ENCODE peak calls at places on chromosomes 16 and 17, in eight cellular contexts. One of them, this sample, is unnamed.

GRCh38 chr17:72766761-72767356 is 325.6 kb downstream of the SLC39A11 start:
- DNase-seq in H54: no peak
- DNase-seq in EL: peak
- DNase-seq in B cell: no peak
- DNase-seq in thoracic aorta: no peak
- DNase-seq in hepatocyte: no peak
- DNase-seq in CD8-positive, alpha-beta memory T cell: no peak
- DNase-seq in NCI-H1105: no peak
- DNase-seq in this sample: no peak

GRCh38 chr16:8920676-8921625 is 38.8 kb downstream of the LITAFD start:
- DNase-seq in EL: no peak
- DNase-seq in B cell: no peak
- DNase-seq in hepatocyte: no peak
- DNase-seq in H54: no peak
- DNase-seq in CD8-positive, alpha-beta memory T cell: no peak
- DNase-seq in NCI-H1105: no peak
- DNase-seq in thoracic aorta: no peak
- DNase-seq in this sample: no peak

GRCh38 chr16:85451646-85452363 is 161.3 kb upstream of the GSE1 start:
- DNase-seq in CD8-positive, alpha-beta memory T cell: no peak
- DNase-seq in EL: no peak
- DNase-seq in B cell: no peak
- DNase-seq in NCI-H1105: peak
- DNase-seq in thoracic aorta: no peak
- DNase-seq in hepatocyte: no peak
- DNase-seq in H54: no peak
- DNase-seq in this sample: no peak

GRCh38 chr16:66471696-66472393 is 44.8 kb downstream of the BEAN1 start:
- DNase-seq in thoracic aorta: no peak
- DNase-seq in NCI-H1105: no peak
- DNase-seq in CD8-positive, alpha-beta memory T cell: no peak
- DNase-seq in H54: no peak
- DNase-seq in hepatocyte: no peak
- DNase-seq in EL: no peak
- DNase-seq in B cell: no peak
- DNase-seq in this sample: no peak

GRCh38 chr17:78374631-78375274 is 3.7 kb upstream of the PGS1 start:
- DNase-seq in thoracic aorta: no peak
- DNase-seq in EL: peak
- DNase-seq in B cell: no peak
- DNase-seq in NCI-H1105: no peak
- DNase-seq in H54: no peak
- DNase-seq in CD8-positive, alpha-beta memory T cell: no peak
- DNase-seq in hepatocyte: no peak
- DNase-seq in this sample: no peak

GRCh38 chr17:70208825-70209555 is 39.7 kb downstream of the KCNJ2 start:
- DNase-seq in B cell: no peak
- DNase-seq in hepatocyte: peak
- DNase-seq in NCI-H1105: no peak
- DNase-seq in CD8-positive, alpha-beta memory T cell: no peak
- DNase-seq in EL: no peak
- DNase-seq in thoracic aorta: no peak
- DNase-seq in H54: no peak
- DNase-seq in this sample: no peak

GRCh38 chr17:30997842-30998241 is 27.0 kb downstream of the RNF135 start:
- DNase-seq in H54: no peak
- DNase-seq in NCI-H1105: no peak
- DNase-seq in B cell: no peak
- DNase-seq in CD8-positive, alpha-beta memory T cell: no peak
- DNase-seq in thoracic aorta: no peak
- DNase-seq in EL: no peak
- DNase-seq in hepatocyte: no peak
- DNase-seq in this sample: no peak

GRCh38 chr17:60134396-60135159 is 15.2 kb upstream of the CA4 start:
- DNase-seq in H54: no peak
- DNase-seq in CD8-positive, alpha-beta memory T cell: peak
- DNase-seq in hepatocyte: no peak
- DNase-seq in EL: peak
- DNase-seq in NCI-H1105: peak
- DNase-seq in B cell: no peak
- DNase-seq in thoracic aorta: no peak
- DNase-seq in this sample: no peak

GRCh38 chr17:57243171-57243622 is 13.1 kb upstream of the MSI2 start:
- DNase-seq in CD8-positive, alpha-beta memory T cell: peak
- DNase-seq in B cell: peak
- DNase-seq in NCI-H1105: peak
- DNase-seq in EL: peak
- DNase-seq in thoracic aorta: no peak
- DNase-seq in H54: peak
- DNase-seq in hepatocyte: peak
- DNase-seq in this sample: no peak

GRCh38 chr16:70454221-70455034 is at the start of gene FCSK:
- DNase-seq in EL: peak
- DNase-seq in H54: peak
- DNase-seq in thoracic aorta: no peak
- DNase-seq in NCI-H1105: peak
- DNase-seq in CD8-positive, alpha-beta memory T cell: peak
- DNase-seq in hepatocyte: peak
- DNase-seq in B cell: peak
- DNase-seq in this sample: no peak

GRCh38 chr17:74972973-74973328 is 392 bp upstream of the HID1 start:
- DNase-seq in hepatocyte: no peak
- DNase-seq in B cell: no peak
- DNase-seq in H54: no peak
- DNase-seq in CD8-positive, alpha-beta memory T cell: no peak
- DNase-seq in NCI-H1105: no peak
- DNase-seq in EL: no peak
- DNase-seq in thoracic aorta: no peak
- DNase-seq in this sample: no peak

GRCh38 chr17:79792371-79792871 is 4.5 kb downstream of the CBX8 start:
- DNase-seq in NCI-H1105: no peak
- DNase-seq in CD8-positive, alpha-beta memory T cell: no peak
- DNase-seq in thoracic aorta: no peak
- DNase-seq in H54: no peak
- DNase-seq in hepatocyte: no peak
- DNase-seq in B cell: no peak
- DNase-seq in EL: no peak
- DNase-seq in this sample: no peak